ENCODE peak calls at places on chromosomes 11 and 22, in four cellular contexts. D, N, E and A are unnamed samples.

GRCh38 chr11:80239217-80239616 is 798.4 kb upstream of the TENM4 start:
- DNase-seq in D (no peak), N (peak; percentile 26), E (no peak), A (no peak)

GRCh38 chr11:77092382-77092781 is 10.3 kb upstream of the OMP start:
- DNase-seq in D (no peak), N (no peak), E (no peak), A (no peak)

GRCh38 chr11:2211113-2211971 is 39.7 kb upstream of the TH start:
- DNase-seq in D (peak; percentile 91), N (no peak), E (no peak), A (no peak)

GRCh38 chr22:19495562-19496323 is 16.0 kb downstream of the CDC45 start:
- DNase-seq in D (no peak), N (peak; percentile 22), E (no peak), A (peak; percentile 29)

GRCh38 chr11:126791991-126792390 is 208.6 kb downstream of the KIRREL3 start:
- DNase-seq in D (no peak), N (no peak), E (no peak), A (no peak)

GRCh38 chr11:94511932-94512781 is at the start of gene C11orf97:
- DNase-seq in D (peak; percentile 90), N (peak; percentile 76), E (peak; percentile 62), A (peak; percentile 71)

GRCh38 chr11:43130616-43131015 is 181.2 kb upstream of the API5 start:
- DNase-seq in D (peak; percentile 71), N (no peak), E (no peak), A (no peak)

GRCh38 chr22:19398206-19398605 is 33.3 kb downstream of the HIRA start:
- DNase-seq in D (no peak), N (no peak), E (no peak), A (peak; percentile 46)

GRCh38 chr11:81007046-81007445 is 1566.2 kb upstream of the TENM4 start:
- DNase-seq in D (no peak), N (peak; percentile 63), E (peak; percentile 26), A (peak; percentile 62)

GRCh38 chr22:25334091-25334490 is 114.7 kb downstream of the CRYBB2 start:
- DNase-seq in D (peak; percentile 87), N (peak; percentile 22), E (peak; percentile 63), A (peak; percentile 55)

GRCh38 chr22:35894937-35895708 is 133.5 kb downstream of the RBFOX2 start:
- DNase-seq in D (peak; percentile 17), N (peak; percentile 50), E (no peak), A (peak; percentile 84)

GRCh38 chr22:28484662-28485061 is 195.0 kb downstream of the TTC28 start:
- DNase-seq in D (no peak), N (no peak), E (no peak), A (no peak)

DNA sequence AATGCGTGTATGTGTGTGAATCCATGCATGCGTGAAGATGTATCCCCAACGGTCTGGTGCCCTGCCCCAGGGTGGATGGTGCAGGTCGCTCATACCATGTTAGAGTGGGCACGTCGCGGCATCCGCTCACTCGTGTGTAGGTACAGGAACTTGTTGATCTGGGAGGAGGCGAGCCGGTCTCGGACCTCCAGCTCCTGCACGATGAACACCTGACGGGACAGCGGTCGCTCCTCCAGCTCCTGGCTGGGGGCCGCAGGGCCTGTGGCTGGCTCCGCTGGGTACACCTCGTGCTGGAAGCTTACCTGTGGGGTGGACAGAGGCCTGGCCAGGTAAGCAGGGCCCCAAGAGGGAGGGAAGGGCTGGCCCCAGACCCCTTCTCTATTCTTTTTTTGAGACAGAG is 18.5 kb downstream of the ATG2A start:
- DNase-seq in D (no peak), N (no peak), E (no peak), A (no peak)
- H3F3A ChIP-seq in D (no peaks in the 10 kb centered on the region), N (no peaks in the 10 kb centered on the region), E (no peaks in the 10 kb centered on the region), A (no peaks in the 10 kb centered on the region)

GRCh38 chr11:9703280-9703679 is 39.4 kb downstream of the SWAP70 start:
- DNase-seq in D (no peak), N (no peak), E (no peak), A (no peak)

GRCh38 chr11:9700105-9700801 is 36.4 kb downstream of the SWAP70 start:
- DNase-seq in D (no peak), N (no peak), E (no peak), A (no peak)

GRCh38 chr11:9701799-9702198 is 37.9 kb downstream of the SWAP70 start:
- DNase-seq in D (no peak), N (no peak), E (no peak), A (no peak)

GRCh38 chr11:9704620-9705019 is 40.7 kb downstream of the SWAP70 start:
- DNase-seq in D (no peak), N (no peak), E (no peak), A (no peak)

DNA sequence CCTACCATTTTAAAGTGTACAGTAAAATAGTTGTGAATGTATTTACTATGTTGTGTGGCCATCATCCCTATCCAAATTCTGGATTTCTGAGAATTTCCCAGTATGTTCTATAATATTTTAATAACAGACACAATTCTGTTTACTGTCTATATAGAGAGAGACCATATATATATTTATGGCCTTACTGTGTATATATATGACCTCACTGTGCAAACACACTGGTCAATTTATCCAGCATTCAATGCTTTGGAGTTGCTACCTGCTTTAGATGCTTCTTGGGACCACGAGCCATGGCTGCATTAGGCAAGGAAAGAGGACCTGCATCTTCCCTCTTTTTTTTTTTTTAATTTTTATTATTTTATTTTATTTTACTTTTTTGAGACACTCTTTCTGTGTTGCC is 40.2 kb downstream of the SWAP70 start:
- DNase-seq in D (no peak), N (no peak), E (no peak), A (no peak)
- H3F3A ChIP-seq in D (no peaks in the 10 kb centered on the region), N (no peaks in the 10 kb centered on the region), E (no peaks in the 10 kb centered on the region), A (no peaks in the 10 kb centered on the region)

GRCh38 chr11:62353841-62354240 is 16.6 kb downstream of the ASRGL1 start:
- DNase-seq in D (no peak), N (peak; percentile 83), E (no peak), A (no peak)
- H3F3A ChIP-seq in D (peaks cover 19% of the 10 kb centered on the region), N (no peaks in the 10 kb centered on the region), E (peaks cover 20% of the 10 kb centered on the region), A (no peaks in the 10 kb centered on the region)

GRCh38 chr11:68825603-68826002 is 16.1 kb downstream of the CPT1A start:
- DNase-seq in D (peak; percentile 18), N (peak; percentile 75), E (peak; percentile 79), A (no peak)

GRCh38 chr11:68826726-68827125 is 15.0 kb downstream of the CPT1A start:
- DNase-seq in D (no peak), N (no peak), E (no peak), A (no peak)

GRCh38 chr11:68828957-68829356 is 12.8 kb downstream of the CPT1A start:
- DNase-seq in D (no peak), N (no peak), E (no peak), A (no peak)

GRCh38 chr11:68827733-68828132 is 14.0 kb downstream of the CPT1A start:
- DNase-seq in D (no peak), N (no peak), E (no peak), A (no peak)

DNA sequence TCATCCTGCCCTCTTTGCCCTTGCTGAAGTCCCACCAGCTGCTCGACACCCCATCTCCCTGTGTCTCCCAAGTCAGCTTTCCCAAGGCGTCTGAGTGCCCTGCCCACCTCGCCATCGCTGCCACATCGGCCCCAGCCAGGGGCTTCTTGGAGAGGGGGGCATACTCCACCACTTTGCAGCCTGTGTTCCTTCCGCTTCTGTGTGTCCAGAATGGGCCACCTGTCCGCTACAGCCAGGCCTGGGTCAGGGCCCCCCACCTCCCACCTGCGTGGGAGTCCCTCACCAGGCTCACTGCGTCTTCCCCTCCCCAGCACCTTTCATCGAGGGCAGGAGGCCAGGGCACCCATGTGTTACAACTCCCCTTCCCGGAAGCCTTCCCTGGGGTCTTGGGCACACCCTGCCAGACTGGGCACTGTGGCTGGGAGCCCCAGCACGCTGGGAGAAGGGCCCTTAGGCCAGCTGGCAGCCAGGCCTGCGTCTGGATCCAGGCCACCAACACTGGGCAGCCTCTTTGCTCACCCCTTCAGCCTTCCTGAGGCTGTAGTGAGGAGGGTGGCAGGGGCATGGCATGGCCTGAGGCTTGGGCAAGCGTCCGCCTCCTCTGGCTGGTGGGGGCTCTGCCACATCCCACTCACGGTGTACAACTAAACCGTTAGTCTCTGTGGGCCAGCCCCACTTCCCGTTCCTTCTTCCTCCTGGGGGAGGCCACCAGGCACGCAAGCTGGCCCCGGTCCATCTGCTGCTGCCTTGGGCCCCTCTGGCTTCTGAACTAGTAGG is 13.4 kb downstream of the CPT1A start:
- DNase-seq in D (no peak), N (no peak), E (no peak), A (no peak)
- H3F3A ChIP-seq in D (no peaks in the 10 kb centered on the region), N (no peaks in the 10 kb centered on the region), E (peaks cover 3% of the 10 kb centered on the region), A (no peaks in the 10 kb centered on the region)

GRCh38 chr11:102338479-102339010 is 8.5 kb upstream of the BIRC2 start:
- DNase-seq in D (no peak), N (no peak), E (no peak), A (no peak)
- H3F3A ChIP-seq in D (no peaks in the 10 kb centered on the region), N (no peaks in the 10 kb centered on the region), E (peaks cover 8% of the 10 kb centered on the region), A (no peaks in the 10 kb centered on the region)

GRCh38 chr11:65868076-65868667 is 4.4 kb downstream of the EFEMP2 start:
- DNase-seq in D (peak; percentile 80), N (no peak), E (no peak), A (no peak)

GRCh38 chr11:65870706-65871681 is 1.6 kb downstream of the EFEMP2 start:
- DNase-seq in D (no peak), N (no peak), E (peak; percentile 3), A (no peak)

GRCh38 chr11:65868907-65869306 is 3.7 kb downstream of the EFEMP2 start:
- DNase-seq in D (no peak), N (no peak), E (no peak), A (no peak)

GRCh38 chr11:65870307-65870658 is 2.3 kb downstream of the EFEMP2 start:
- DNase-seq in D (no peak), N (no peak), E (no peak), A (no peak)

DNA sequence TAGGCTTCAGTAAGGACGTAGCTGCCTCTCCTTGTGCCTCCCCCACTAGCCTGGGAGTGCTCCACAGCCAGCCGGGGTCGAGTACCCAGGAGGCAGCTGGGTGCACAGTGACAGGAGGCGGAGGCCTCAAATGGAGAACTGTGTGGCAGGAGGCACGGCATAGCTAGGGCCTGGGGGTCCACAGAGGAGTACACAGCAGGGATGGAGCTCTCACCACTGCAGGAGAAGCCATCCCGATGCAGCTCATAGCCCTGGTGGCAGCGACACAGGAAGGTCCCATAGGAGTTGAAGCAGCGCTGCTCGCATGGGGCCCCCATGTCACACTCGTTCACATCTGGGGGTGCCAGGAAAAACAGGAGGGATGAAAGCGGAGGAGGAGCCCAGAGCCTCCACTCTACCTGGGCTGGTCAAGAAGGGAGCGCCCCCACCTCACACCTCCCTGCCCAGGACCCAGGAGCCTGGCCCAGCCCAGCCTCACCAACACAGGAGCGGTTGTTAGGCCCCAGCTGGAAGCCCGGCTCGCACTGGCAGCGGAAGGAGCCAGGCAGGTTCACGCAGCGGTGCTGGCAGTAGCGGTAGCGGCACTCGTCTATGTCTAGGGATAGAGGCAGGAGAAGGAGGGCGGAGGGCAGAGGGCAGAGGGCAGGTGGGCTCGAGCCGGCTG is 2.8 kb downstream of the EFEMP2 start:
- DNase-seq in D (no peak), N (no peak), E (no peak), A (no peak)
- H3F3A ChIP-seq in D (peaks cover 29% of the 10 kb centered on the region), N (no peaks in the 10 kb centered on the region), E (no peaks in the 10 kb centered on the region), A (peaks cover 48% of the 10 kb centered on the region)

GRCh38 chr11:57325735-57326048 is 940 bp upstream of the TNKS1BP1 start:
- DNase-seq in D (no peak), N (no peak), E (peak; percentile 16), A (no peak)
- H3F3A ChIP-seq in D (peaks cover 49% of the 10 kb centered on the region), N (peaks cover 7% of the 10 kb centered on the region), E (peaks cover 25% of the 10 kb centered on the region), A (peaks cover 61% of the 10 kb centered on the region)

GRCh38 chr11:122808494-122808893 is 29.8 kb upstream of the CRTAM start:
- DNase-seq in D (no peak), N (no peak), E (no peak), A (peak; percentile 79)
- H3F3A ChIP-seq in D (peaks cover 11% of the 10 kb centered on the region), N (no peaks in the 10 kb centered on the region), E (no peaks in the 10 kb centered on the region), A (peaks cover 38% of the 10 kb centered on the region)